ENCODE peak calls at places on chromosomes 5 and 9, in ten cellular contexts. One of them, this sample, is unnamed.

GRCh38 chr5:2761921-2762488 is 10.5 kb upstream of the IRX2 start:
- DNase-seq in endothelial cell: no peak
- DNase-seq in effector CD4-positive, alpha-beta T cell: no peak
- DNase-seq in lower leg skin: no peak
- DNase-seq in fibroblast of the aortic adventitia: no peak
- DNase-seq in stimulated activated CD8-positive, alpha-beta memory T cell treated with anti-CD3 and anti-CD28 coated beads, Interleukin-15, amount 100 ng/mL, for 24 hours: no peak
- DNase-seq in fibroblast of lung: no peak
- DNase-seq in heart right ventricle: no peak
- DNase-seq in cardiac muscle cell: no peak
- DNase-seq in transverse colon: no peak
- DNase-seq in this sample: no peak

GRCh38 chr9:69178583-69179011 is 4.5 kb downstream of the TJP2 start:
- DNase-seq in endothelial cell: no peak
- DNase-seq in effector CD4-positive, alpha-beta T cell: no peak
- DNase-seq in lower leg skin: no peak
- DNase-seq in fibroblast of the aortic adventitia: no peak
- DNase-seq in stimulated activated CD8-positive, alpha-beta memory T cell treated with anti-CD3 and anti-CD28 coated beads, Interleukin-15, amount 100 ng/mL, for 24 hours: no peak
- DNase-seq in fibroblast of lung: no peak
- DNase-seq in heart right ventricle: no peak
- DNase-seq in cardiac muscle cell: no peak
- DNase-seq in transverse colon: no peak
- DNase-seq in this sample: no peak

GRCh38 chr9:82410306-82410705 is 421.7 kb downstream of the SPATA31D1 start:
- DNase-seq in endothelial cell: no peak
- DNase-seq in effector CD4-positive, alpha-beta T cell: no peak
- DNase-seq in lower leg skin: no peak
- DNase-seq in fibroblast of the aortic adventitia: peak
- DNase-seq in stimulated activated CD8-positive, alpha-beta memory T cell treated with anti-CD3 and anti-CD28 coated beads, Interleukin-15, amount 100 ng/mL, for 24 hours: no peak
- DNase-seq in fibroblast of lung: no peak
- DNase-seq in heart right ventricle: no peak
- DNase-seq in cardiac muscle cell: no peak
- DNase-seq in transverse colon: no peak
- DNase-seq in this sample: no peak

GRCh38 chr5:159908201-159908940 is 7.9 kb upstream of the ADRA1B start:
- DNase-seq in endothelial cell: no peak
- DNase-seq in effector CD4-positive, alpha-beta T cell: no peak
- DNase-seq in lower leg skin: no peak
- DNase-seq in fibroblast of the aortic adventitia: no peak
- DNase-seq in stimulated activated CD8-positive, alpha-beta memory T cell treated with anti-CD3 and anti-CD28 coated beads, Interleukin-15, amount 100 ng/mL, for 24 hours: no peak
- DNase-seq in fibroblast of lung: no peak
- DNase-seq in heart right ventricle: no peak
- DNase-seq in cardiac muscle cell: peak
- DNase-seq in transverse colon: no peak
- DNase-seq in this sample: no peak

GRCh38 chr5:179558912-179559279 is 8.5 kb downstream of the RUFY1 start:
- DNase-seq in endothelial cell: peak
- DNase-seq in effector CD4-positive, alpha-beta T cell: no peak
- DNase-seq in lower leg skin: peak
- DNase-seq in fibroblast of the aortic adventitia: peak
- DNase-seq in stimulated activated CD8-positive, alpha-beta memory T cell treated with anti-CD3 and anti-CD28 coated beads, Interleukin-15, amount 100 ng/mL, for 24 hours: no peak
- DNase-seq in fibroblast of lung: peak
- DNase-seq in heart right ventricle: no peak
- DNase-seq in cardiac muscle cell: peak
- DNase-seq in transverse colon: peak
- DNase-seq in this sample: no peak

GRCh38 chr9:99222416-99223280 is 566 bp downstream of the SEC61B start:
- DNase-seq in endothelial cell: no peak
- DNase-seq in effector CD4-positive, alpha-beta T cell: no peak
- DNase-seq in lower leg skin: peak
- DNase-seq in fibroblast of the aortic adventitia: peak
- DNase-seq in stimulated activated CD8-positive, alpha-beta memory T cell treated with anti-CD3 and anti-CD28 coated beads, Interleukin-15, amount 100 ng/mL, for 24 hours: no peak
- DNase-seq in fibroblast of lung: no peak
- DNase-seq in heart right ventricle: no peak
- DNase-seq in cardiac muscle cell: peak
- DNase-seq in transverse colon: no peak
- DNase-seq in this sample: no peak

GRCh38 chr5:171709930-171710329 is 75.7 kb upstream of the SMIM23 start:
- DNase-seq in endothelial cell: no peak
- DNase-seq in effector CD4-positive, alpha-beta T cell: no peak
- DNase-seq in lower leg skin: no peak
- DNase-seq in fibroblast of the aortic adventitia: no peak
- DNase-seq in stimulated activated CD8-positive, alpha-beta memory T cell treated with anti-CD3 and anti-CD28 coated beads, Interleukin-15, amount 100 ng/mL, for 24 hours: no peak
- DNase-seq in fibroblast of lung: no peak
- DNase-seq in heart right ventricle: peak
- DNase-seq in cardiac muscle cell: no peak
- DNase-seq in transverse colon: no peak
- DNase-seq in this sample: no peak

GRCh38 chr9:94700445-94700844 is 26.1 kb upstream of the AOPEP start:
- DNase-seq in endothelial cell: no peak
- DNase-seq in effector CD4-positive, alpha-beta T cell: no peak
- DNase-seq in lower leg skin: no peak
- DNase-seq in fibroblast of the aortic adventitia: no peak
- DNase-seq in stimulated activated CD8-positive, alpha-beta memory T cell treated with anti-CD3 and anti-CD28 coated beads, Interleukin-15, amount 100 ng/mL, for 24 hours: no peak
- DNase-seq in fibroblast of lung: no peak
- DNase-seq in heart right ventricle: no peak
- DNase-seq in cardiac muscle cell: no peak
- DNase-seq in transverse colon: no peak
- DNase-seq in this sample: no peak

GRCh38 chr9:20640331-20641187 is 18.3 kb upstream of the MLLT3 start:
- DNase-seq in endothelial cell: no peak
- DNase-seq in effector CD4-positive, alpha-beta T cell: peak
- DNase-seq in lower leg skin: peak
- DNase-seq in fibroblast of the aortic adventitia: peak
- DNase-seq in stimulated activated CD8-positive, alpha-beta memory T cell treated with anti-CD3 and anti-CD28 coated beads, Interleukin-15, amount 100 ng/mL, for 24 hours: peak
- DNase-seq in fibroblast of lung: no peak
- DNase-seq in heart right ventricle: peak
- DNase-seq in cardiac muscle cell: peak
- DNase-seq in transverse colon: peak
- DNase-seq in this sample: peak

GRCh38 chr9:96612105-96612965 is 7.3 kb downstream of the CDC14B start:
- DNase-seq in endothelial cell: no peak
- DNase-seq in effector CD4-positive, alpha-beta T cell: no peak
- DNase-seq in lower leg skin: peak
- DNase-seq in fibroblast of the aortic adventitia: peak
- DNase-seq in stimulated activated CD8-positive, alpha-beta memory T cell treated with anti-CD3 and anti-CD28 coated beads, Interleukin-15, amount 100 ng/mL, for 24 hours: no peak
- DNase-seq in fibroblast of lung: peak
- DNase-seq in heart right ventricle: peak
- DNase-seq in cardiac muscle cell: peak
- DNase-seq in transverse colon: peak
- DNase-seq in this sample: peak

GRCh38 chr9:123974471-123974870 is 37.1 kb upstream of the LHX2 start:
- DNase-seq in endothelial cell: no peak
- DNase-seq in effector CD4-positive, alpha-beta T cell: no peak
- DNase-seq in lower leg skin: no peak
- DNase-seq in fibroblast of the aortic adventitia: no peak
- DNase-seq in stimulated activated CD8-positive, alpha-beta memory T cell treated with anti-CD3 and anti-CD28 coated beads, Interleukin-15, amount 100 ng/mL, for 24 hours: no peak
- DNase-seq in fibroblast of lung: no peak
- DNase-seq in heart right ventricle: no peak
- DNase-seq in cardiac muscle cell: no peak
- DNase-seq in transverse colon: no peak
- DNase-seq in this sample: no peak

GRCh38 chr9:111992523-111992922 is 95.9 kb downstream of the UGCG start:
- DNase-seq in endothelial cell: no peak
- DNase-seq in effector CD4-positive, alpha-beta T cell: no peak
- DNase-seq in lower leg skin: no peak
- DNase-seq in fibroblast of the aortic adventitia: peak
- DNase-seq in stimulated activated CD8-positive, alpha-beta memory T cell treated with anti-CD3 and anti-CD28 coated beads, Interleukin-15, amount 100 ng/mL, for 24 hours: no peak
- DNase-seq in fibroblast of lung: peak
- DNase-seq in heart right ventricle: no peak
- DNase-seq in cardiac muscle cell: peak
- DNase-seq in transverse colon: no peak
- DNase-seq in this sample: no peak

GRCh38 chr9:126150411-126151030 is 176.1 kb upstream of the MVB12B start:
- DNase-seq in endothelial cell: peak
- DNase-seq in effector CD4-positive, alpha-beta T cell: no peak
- DNase-seq in lower leg skin: peak
- DNase-seq in fibroblast of the aortic adventitia: no peak
- DNase-seq in stimulated activated CD8-positive, alpha-beta memory T cell treated with anti-CD3 and anti-CD28 coated beads, Interleukin-15, amount 100 ng/mL, for 24 hours: no peak
- DNase-seq in fibroblast of lung: no peak
- DNase-seq in heart right ventricle: no peak
- DNase-seq in cardiac muscle cell: no peak
- DNase-seq in transverse colon: no peak
- DNase-seq in this sample: no peak

GRCh38 chr5:80516826-80517225 is 28.9 kb downstream of the FAM151B start:
- DNase-seq in endothelial cell: no peak
- DNase-seq in effector CD4-positive, alpha-beta T cell: no peak
- DNase-seq in lower leg skin: no peak
- DNase-seq in fibroblast of the aortic adventitia: peak
- DNase-seq in stimulated activated CD8-positive, alpha-beta memory T cell treated with anti-CD3 and anti-CD28 coated beads, Interleukin-15, amount 100 ng/mL, for 24 hours: no peak
- DNase-seq in fibroblast of lung: peak
- DNase-seq in heart right ventricle: no peak
- DNase-seq in cardiac muscle cell: peak
- DNase-seq in transverse colon: no peak
- DNase-seq in this sample: no peak

GRCh38 chr5:137496919-137497318 is 2.2 kb downstream of the SPOCK1 start:
- DNase-seq in endothelial cell: no peak
- DNase-seq in effector CD4-positive, alpha-beta T cell: no peak
- DNase-seq in lower leg skin: no peak
- DNase-seq in fibroblast of the aortic adventitia: peak
- DNase-seq in stimulated activated CD8-positive, alpha-beta memory T cell treated with anti-CD3 and anti-CD28 coated beads, Interleukin-15, amount 100 ng/mL, for 24 hours: no peak
- DNase-seq in fibroblast of lung: no peak
- DNase-seq in heart right ventricle: no peak
- DNase-seq in cardiac muscle cell: no peak
- DNase-seq in transverse colon: no peak
- DNase-seq in this sample: no peak

GRCh38 chr9:94922691-94923107 is 196.2 kb downstream of the AOPEP start:
- DNase-seq in endothelial cell: no peak
- DNase-seq in effector CD4-positive, alpha-beta T cell: no peak
- DNase-seq in lower leg skin: no peak
- DNase-seq in fibroblast of the aortic adventitia: peak
- DNase-seq in stimulated activated CD8-positive, alpha-beta memory T cell treated with anti-CD3 and anti-CD28 coated beads, Interleukin-15, amount 100 ng/mL, for 24 hours: no peak
- DNase-seq in fibroblast of lung: peak
- DNase-seq in heart right ventricle: no peak
- DNase-seq in cardiac muscle cell: peak
- DNase-seq in transverse colon: no peak
- DNase-seq in this sample: peak

GRCh38 chr5:152246401-152246800 is 158.7 kb downstream of the NMUR2 start:
- DNase-seq in endothelial cell: peak
- DNase-seq in effector CD4-positive, alpha-beta T cell: no peak
- DNase-seq in lower leg skin: no peak
- DNase-seq in fibroblast of the aortic adventitia: no peak
- DNase-seq in stimulated activated CD8-positive, alpha-beta memory T cell treated with anti-CD3 and anti-CD28 coated beads, Interleukin-15, amount 100 ng/mL, for 24 hours: no peak
- DNase-seq in fibroblast of lung: peak
- DNase-seq in heart right ventricle: peak
- DNase-seq in cardiac muscle cell: peak
- DNase-seq in transverse colon: no peak
- DNase-seq in this sample: no peak

GRCh38 chr5:89265511-89266169 is 382.7 kb upstream of the MEF2C start:
- DNase-seq in endothelial cell: no peak
- DNase-seq in effector CD4-positive, alpha-beta T cell: no peak
- DNase-seq in lower leg skin: no peak
- DNase-seq in fibroblast of the aortic adventitia: peak
- DNase-seq in stimulated activated CD8-positive, alpha-beta memory T cell treated with anti-CD3 and anti-CD28 coated beads, Interleukin-15, amount 100 ng/mL, for 24 hours: no peak
- DNase-seq in fibroblast of lung: peak
- DNase-seq in heart right ventricle: no peak
- DNase-seq in cardiac muscle cell: peak
- DNase-seq in transverse colon: no peak
- DNase-seq in this sample: no peak

GRCh38 chr9:112905084-112905483 is 14.4 kb upstream of the SLC46A2 start:
- DNase-seq in endothelial cell: no peak
- DNase-seq in effector CD4-positive, alpha-beta T cell: no peak
- DNase-seq in lower leg skin: no peak
- DNase-seq in fibroblast of the aortic adventitia: no peak
- DNase-seq in stimulated activated CD8-positive, alpha-beta memory T cell treated with anti-CD3 and anti-CD28 coated beads, Interleukin-15, amount 100 ng/mL, for 24 hours: no peak
- DNase-seq in fibroblast of lung: no peak
- DNase-seq in heart right ventricle: no peak
- DNase-seq in cardiac muscle cell: no peak
- DNase-seq in transverse colon: no peak
- DNase-seq in this sample: no peak

GRCh38 chr5:162274684-162275083 is 207.1 kb downstream of the GABRG2 start:
- DNase-seq in endothelial cell: no peak
- DNase-seq in effector CD4-positive, alpha-beta T cell: no peak
- DNase-seq in lower leg skin: no peak
- DNase-seq in fibroblast of the aortic adventitia: no peak
- DNase-seq in stimulated activated CD8-positive, alpha-beta memory T cell treated with anti-CD3 and anti-CD28 coated beads, Interleukin-15, amount 100 ng/mL, for 24 hours: no peak
- DNase-seq in fibroblast of lung: no peak
- DNase-seq in heart right ventricle: no peak
- DNase-seq in cardiac muscle cell: no peak
- DNase-seq in transverse colon: no peak
- DNase-seq in this sample: no peak

GRCh38 chr9:8907863-8908262 is 1108.3 kb upstream of the DMAC1 start:
- DNase-seq in endothelial cell: no peak
- DNase-seq in effector CD4-positive, alpha-beta T cell: no peak
- DNase-seq in lower leg skin: no peak
- DNase-seq in fibroblast of the aortic adventitia: no peak
- DNase-seq in stimulated activated CD8-positive, alpha-beta memory T cell treated with anti-CD3 and anti-CD28 coated beads, Interleukin-15, amount 100 ng/mL, for 24 hours: no peak
- DNase-seq in fibroblast of lung: peak
- DNase-seq in heart right ventricle: no peak
- DNase-seq in cardiac muscle cell: peak
- DNase-seq in transverse colon: no peak
- DNase-seq in this sample: no peak

GRCh38 chr9:128316421-128316820 is 5.8 kb downstream of the TRUB2 start:
- DNase-seq in endothelial cell: no peak
- DNase-seq in effector CD4-positive, alpha-beta T cell: no peak
- DNase-seq in lower leg skin: no peak
- DNase-seq in fibroblast of the aortic adventitia: no peak
- DNase-seq in stimulated activated CD8-positive, alpha-beta memory T cell treated with anti-CD3 and anti-CD28 coated beads, Interleukin-15, amount 100 ng/mL, for 24 hours: no peak
- DNase-seq in fibroblast of lung: no peak
- DNase-seq in heart right ventricle: no peak
- DNase-seq in cardiac muscle cell: no peak
- DNase-seq in transverse colon: no peak
- DNase-seq in this sample: no peak

GRCh38 chr9:129363216-129363873 is 185.3 kb upstream of the IER5L start:
- DNase-seq in endothelial cell: no peak
- DNase-seq in effector CD4-positive, alpha-beta T cell: no peak
- DNase-seq in lower leg skin: no peak
- DNase-seq in fibroblast of the aortic adventitia: no peak
- DNase-seq in stimulated activated CD8-positive, alpha-beta memory T cell treated with anti-CD3 and anti-CD28 coated beads, Interleukin-15, amount 100 ng/mL, for 24 hours: no peak
- DNase-seq in fibroblast of lung: no peak
- DNase-seq in heart right ventricle: no peak
- DNase-seq in cardiac muscle cell: no peak
- DNase-seq in transverse colon: no peak
- DNase-seq in this sample: no peak

GRCh38 chr5:6556802-6557102 is 76.1 kb downstream of the NSUN2 start:
- DNase-seq in endothelial cell: no peak
- DNase-seq in effector CD4-positive, alpha-beta T cell: no peak
- DNase-seq in lower leg skin: peak
- DNase-seq in fibroblast of the aortic adventitia: no peak
- DNase-seq in stimulated activated CD8-positive, alpha-beta memory T cell treated with anti-CD3 and anti-CD28 coated beads, Interleukin-15, amount 100 ng/mL, for 24 hours: no peak
- DNase-seq in fibroblast of lung: no peak
- DNase-seq in heart right ventricle: no peak
- DNase-seq in cardiac muscle cell: no peak
- DNase-seq in transverse colon: no peak
- DNase-seq in this sample: no peak

GRCh38 chr9:132923346-132923902 is 21.0 kb downstream of the TSC1 start:
- DNase-seq in endothelial cell: no peak
- DNase-seq in effector CD4-positive, alpha-beta T cell: no peak
- DNase-seq in lower leg skin: no peak
- DNase-seq in fibroblast of the aortic adventitia: no peak
- DNase-seq in stimulated activated CD8-positive, alpha-beta memory T cell treated with anti-CD3 and anti-CD28 coated beads, Interleukin-15, amount 100 ng/mL, for 24 hours: no peak
- DNase-seq in fibroblast of lung: no peak
- DNase-seq in heart right ventricle: no peak
- DNase-seq in cardiac muscle cell: no peak
- DNase-seq in transverse colon: no peak
- DNase-seq in this sample: no peak

GRCh38 chr9:37290881-37291485 is 131.5 kb upstream of the GRHPR start:
- DNase-seq in endothelial cell: no peak
- DNase-seq in effector CD4-positive, alpha-beta T cell: no peak
- DNase-seq in lower leg skin: no peak
- DNase-seq in fibroblast of the aortic adventitia: peak
- DNase-seq in stimulated activated CD8-positive, alpha-beta memory T cell treated with anti-CD3 and anti-CD28 coated beads, Interleukin-15, amount 100 ng/mL, for 24 hours: no peak
- DNase-seq in fibroblast of lung: peak
- DNase-seq in heart right ventricle: no peak
- DNase-seq in cardiac muscle cell: peak
- DNase-seq in transverse colon: no peak
- DNase-seq in this sample: no peak

GRCh38 chr9:135840107-135840506 is 67.2 kb downstream of the CAMSAP1 start:
- DNase-seq in endothelial cell: no peak
- DNase-seq in effector CD4-positive, alpha-beta T cell: no peak
- DNase-seq in lower leg skin: peak
- DNase-seq in fibroblast of the aortic adventitia: no peak
- DNase-seq in stimulated activated CD8-positive, alpha-beta memory T cell treated with anti-CD3 and anti-CD28 coated beads, Interleukin-15, amount 100 ng/mL, for 24 hours: no peak
- DNase-seq in fibroblast of lung: no peak
- DNase-seq in heart right ventricle: no peak
- DNase-seq in cardiac muscle cell: no peak
- DNase-seq in transverse colon: no peak
- DNase-seq in this sample: no peak

GRCh38 chr5:64632251-64632650 is 58.1 kb upstream of the SHISAL2B start:
- DNase-seq in endothelial cell: no peak
- DNase-seq in effector CD4-positive, alpha-beta T cell: no peak
- DNase-seq in lower leg skin: no peak
- DNase-seq in fibroblast of the aortic adventitia: no peak
- DNase-seq in stimulated activated CD8-positive, alpha-beta memory T cell treated with anti-CD3 and anti-CD28 coated beads, Interleukin-15, amount 100 ng/mL, for 24 hours: no peak
- DNase-seq in fibroblast of lung: peak
- DNase-seq in heart right ventricle: no peak
- DNase-seq in cardiac muscle cell: no peak
- DNase-seq in transverse colon: no peak
- DNase-seq in this sample: no peak